ENCODE peak calls at places on chromosome 17, in five cellular contexts. One of them, this sample, is unnamed. For H3K4me1, the result is how much of the 10 kb centered on the place peaks cover.

GRCh38 chr17:28125530-28126382 is 83.3 kb downstream of the NLK start:
- DNase-seq in gastrocnemius medialis: no peak
- DNase-seq in K562: no peak
- DNase-seq in esophagus muscularis mucosa: no peak
- DNase-seq in A549: no peak
- DNase-seq in this sample: peak

GRCh38 chr17:32104158-32104557 is 38.1 kb upstream of the RHOT1 start:
- DNase-seq in esophagus muscularis mucosa: no peak
- DNase-seq in K562: no peak
- DNase-seq in A549: no peak
- DNase-seq in gastrocnemius medialis: no peak
- DNase-seq in this sample: no peak

GRCh38 chr17:7563115-7563869 is 1.6 kb downstream of the SENP3 start:
- DNase-seq in K562: no peak
- DNase-seq in esophagus muscularis mucosa: no peak
- DNase-seq in A549: no peak
- DNase-seq in gastrocnemius medialis: no peak
- DNase-seq in this sample: no peak

GRCh38 chr17:69733171-69734014 is 318.9 kb downstream of the MAP2K6 start:
- DNase-seq in esophagus muscularis mucosa: no peak
- DNase-seq in K562: no peak
- DNase-seq in gastrocnemius medialis: peak
- DNase-seq in A549: peak
- DNase-seq in this sample: no peak

GRCh38 chr17:28335959-28336871 is 654 bp downstream of the TNFAIP1 start:
- DNase-seq in A549: peak
- DNase-seq in esophagus muscularis mucosa: no peak
- DNase-seq in K562: peak
- DNase-seq in gastrocnemius medialis: no peak
- DNase-seq in this sample: peak

GRCh38 chr17:15883617-15884111 is 61.3 kb upstream of the ADORA2B start:
- DNase-seq in esophagus muscularis mucosa: no peak
- DNase-seq in K562: no peak
- DNase-seq in A549: peak
- DNase-seq in gastrocnemius medialis: no peak
- DNase-seq in this sample: no peak

GRCh38 chr17:82939213-82940030 is 99.6 kb upstream of the ZNF750 start:
- DNase-seq in K562: no peak
- DNase-seq in gastrocnemius medialis: no peak
- DNase-seq in esophagus muscularis mucosa: no peak
- DNase-seq in A549: no peak
- DNase-seq in this sample: no peak

GRCh38 chr17:51427259-51428255 is 167.2 kb downstream of the UTP18 start:
- DNase-seq in A549: no peak
- DNase-seq in esophagus muscularis mucosa: peak
- DNase-seq in gastrocnemius medialis: no peak
- DNase-seq in K562: no peak
- DNase-seq in this sample: peak

GRCh38 chr17:71327376-71328059 is 793.3 kb upstream of the SOX9 start:
- DNase-seq in gastrocnemius medialis: no peak
- DNase-seq in K562: no peak
- DNase-seq in esophagus muscularis mucosa: no peak
- DNase-seq in A549: no peak
- DNase-seq in this sample: no peak

GRCh38 chr17:2975469-2975958 is 87.9 kb downstream of the OR1D5 start:
- DNase-seq in A549: no peak
- DNase-seq in esophagus muscularis mucosa: peak
- DNase-seq in gastrocnemius medialis: no peak
- DNase-seq in K562: peak
- DNase-seq in this sample: peak

GRCh38 chr17:64174686-64175456 is 44.9 kb upstream of the ERN1 start:
- DNase-seq in K562: no peak
- DNase-seq in A549: no peak
- DNase-seq in gastrocnemius medialis: peak
- DNase-seq in esophagus muscularis mucosa: no peak
- DNase-seq in this sample: no peak

GRCh38 chr17:37286430-37286829 is 89.4 kb upstream of the C17orf78 start:
- DNase-seq in K562: peak
- DNase-seq in A549: no peak
- DNase-seq in esophagus muscularis mucosa: no peak
- DNase-seq in gastrocnemius medialis: no peak
- DNase-seq in this sample: no peak

GRCh38 chr17:63413128-63413527 is 33.0 kb downstream of the CYB561 start:
- DNase-seq in esophagus muscularis mucosa: no peak
- DNase-seq in A549: no peak
- DNase-seq in gastrocnemius medialis: no peak
- DNase-seq in K562: no peak
- DNase-seq in this sample: no peak

GRCh38 chr17:4007346-4008081 is 43.3 kb upstream of the ATP2A3 start:
- DNase-seq in gastrocnemius medialis: no peak
- DNase-seq in A549: no peak
- DNase-seq in esophagus muscularis mucosa: no peak
- DNase-seq in K562: peak
- DNase-seq in this sample: no peak

GRCh38 chr17:16407911-16408588 is 7.3 kb upstream of the TRPV2 start:
- DNase-seq in K562: peak
- DNase-seq in gastrocnemius medialis: no peak
- DNase-seq in A549: peak
- DNase-seq in esophagus muscularis mucosa: no peak
- DNase-seq in this sample: peak

GRCh38 chr17:48907713-48908046 is 527 bp upstream of the UBE2Z start:
- DNase-seq in A549: peak
- DNase-seq in K562: no peak
- DNase-seq in esophagus muscularis mucosa: no peak
- DNase-seq in gastrocnemius medialis: no peak
- DNase-seq in this sample: no peak

GRCh38 chr17:82424001-82424862 is 5.8 kb upstream of the OGFOD3 start:
- DNase-seq in K562: peak
- DNase-seq in esophagus muscularis mucosa: no peak
- DNase-seq in gastrocnemius medialis: no peak
- DNase-seq in A549: peak
- DNase-seq in this sample: no peak

GRCh38 chr17:56786989-56787482 is 46.7 kb downstream of the C17orf67 start:
- DNase-seq in gastrocnemius medialis: peak
- DNase-seq in K562: no peak
- DNase-seq in esophagus muscularis mucosa: no peak
- DNase-seq in A549: peak
- DNase-seq in this sample: no peak

GRCh38 chr17:58323420-58324408 is 4.9 kb downstream of the TSPOAP1 start:
- DNase-seq in A549: no peak
- DNase-seq in esophagus muscularis mucosa: no peak
- DNase-seq in gastrocnemius medialis: no peak
- DNase-seq in K562: no peak
- DNase-seq in this sample: no peak

GRCh38 chr17:8122391-8122922 is 1.4 kb downstream of the HES7 start:
- DNase-seq in A549: peak
- DNase-seq in K562: no peak
- DNase-seq in gastrocnemius medialis: no peak
- DNase-seq in esophagus muscularis mucosa: no peak
- DNase-seq in this sample: no peak

GRCh38 chr17:39683295-39683939 is 4.4 kb downstream of the PGAP3 start:
- DNase-seq in gastrocnemius medialis: no peak
- DNase-seq in A549: no peak
- DNase-seq in K562: peak
- DNase-seq in esophagus muscularis mucosa: no peak
- DNase-seq in this sample: no peak

GRCh38 chr17:45640141-45640850 is 143.8 kb upstream of the CRHR1 start:
- DNase-seq in A549: peak
- DNase-seq in gastrocnemius medialis: peak
- DNase-seq in K562: peak
- DNase-seq in esophagus muscularis mucosa: no peak
- DNase-seq in this sample: peak

DNA sequence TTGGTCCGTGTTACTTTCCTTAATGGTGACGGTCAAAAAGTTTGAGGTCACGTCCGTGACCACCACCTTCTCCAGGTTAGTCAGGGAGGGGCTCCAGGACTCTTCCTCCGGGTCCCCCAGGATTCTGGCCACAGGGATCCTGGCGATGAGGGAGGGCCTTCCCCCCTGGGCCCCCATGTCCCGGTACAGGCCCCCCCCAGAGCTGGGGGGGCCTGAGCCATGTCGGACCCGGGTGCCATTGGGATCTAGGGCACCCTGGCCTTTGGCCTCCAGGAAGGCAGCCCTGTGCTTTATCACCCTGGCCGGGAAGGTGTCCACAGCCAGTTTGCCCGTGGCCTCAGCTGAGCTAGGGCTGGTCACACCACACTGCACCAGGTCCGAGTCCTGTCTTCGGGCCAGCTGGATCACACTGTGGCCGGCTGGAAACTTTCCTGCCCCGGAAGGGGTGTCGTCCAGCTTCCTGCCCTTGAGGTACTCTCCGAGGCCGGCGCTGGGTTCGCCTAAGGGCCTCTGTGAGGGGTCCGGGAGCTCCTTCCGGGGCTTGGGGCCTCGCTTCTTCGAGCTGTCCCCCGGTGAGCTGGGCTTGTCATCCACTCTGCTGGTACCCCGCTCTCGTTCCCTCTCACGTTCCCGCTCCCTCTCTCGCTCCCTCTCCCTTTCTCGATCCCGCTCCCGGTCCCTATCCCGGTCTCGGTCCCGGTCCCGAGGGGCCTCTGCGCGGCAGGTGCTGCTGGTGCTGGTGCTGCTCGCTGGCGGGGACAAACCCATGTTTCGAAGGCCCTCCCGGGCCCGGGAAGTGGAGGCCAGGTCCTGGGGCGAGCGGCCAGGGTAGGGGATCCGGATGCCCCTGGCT is 2.0 kb downstream of the CBX8 start:
- DNase-seq in esophagus muscularis mucosa: no peak
- DNase-seq in K562: no peak
- DNase-seq in gastrocnemius medialis: no peak
- DNase-seq in A549: no peak
- DNase-seq in this sample: no peak
- H3K4me1 ChIP-seq in esophagus muscularis mucosa: half or more
- H3K4me1 ChIP-seq in K562: under half
- H3K4me1 ChIP-seq in gastrocnemius medialis: under half
- H3K4me1 ChIP-seq in A549: under half
- H3K4me1 ChIP-seq in this sample: under half

GRCh38 chr17:76469991-76470739 is 2.8 kb downstream of the AANAT start:
- DNase-seq in A549: no peak
- DNase-seq in K562: no peak
- DNase-seq in gastrocnemius medialis: no peak
- DNase-seq in esophagus muscularis mucosa: no peak
- DNase-seq in this sample: no peak
- TF ChIP-seq POLR2A in A549: no peak
- TF ChIP-seq POLR2A in K562: no peak
- TF ChIP-seq POLR2A in gastrocnemius medialis: no peak
- TF ChIP-seq POLR2A in esophagus muscularis mucosa: no peak
- TF ChIP-seq POLR2A in this sample: no peak

GRCh38 chr17:44121206-44121605 is 2.2 kb downstream of the HDAC5 start:
- DNase-seq in A549: no peak
- DNase-seq in esophagus muscularis mucosa: no peak
- DNase-seq in K562: no peak
- DNase-seq in gastrocnemius medialis: no peak
- DNase-seq in this sample: no peak
- H3K4me1 ChIP-seq in A549: under half
- H3K4me1 ChIP-seq in esophagus muscularis mucosa: half or more
- H3K4me1 ChIP-seq in K562: under half
- H3K4me1 ChIP-seq in gastrocnemius medialis: half or more
- H3K4me1 ChIP-seq in this sample: under half

DNA sequence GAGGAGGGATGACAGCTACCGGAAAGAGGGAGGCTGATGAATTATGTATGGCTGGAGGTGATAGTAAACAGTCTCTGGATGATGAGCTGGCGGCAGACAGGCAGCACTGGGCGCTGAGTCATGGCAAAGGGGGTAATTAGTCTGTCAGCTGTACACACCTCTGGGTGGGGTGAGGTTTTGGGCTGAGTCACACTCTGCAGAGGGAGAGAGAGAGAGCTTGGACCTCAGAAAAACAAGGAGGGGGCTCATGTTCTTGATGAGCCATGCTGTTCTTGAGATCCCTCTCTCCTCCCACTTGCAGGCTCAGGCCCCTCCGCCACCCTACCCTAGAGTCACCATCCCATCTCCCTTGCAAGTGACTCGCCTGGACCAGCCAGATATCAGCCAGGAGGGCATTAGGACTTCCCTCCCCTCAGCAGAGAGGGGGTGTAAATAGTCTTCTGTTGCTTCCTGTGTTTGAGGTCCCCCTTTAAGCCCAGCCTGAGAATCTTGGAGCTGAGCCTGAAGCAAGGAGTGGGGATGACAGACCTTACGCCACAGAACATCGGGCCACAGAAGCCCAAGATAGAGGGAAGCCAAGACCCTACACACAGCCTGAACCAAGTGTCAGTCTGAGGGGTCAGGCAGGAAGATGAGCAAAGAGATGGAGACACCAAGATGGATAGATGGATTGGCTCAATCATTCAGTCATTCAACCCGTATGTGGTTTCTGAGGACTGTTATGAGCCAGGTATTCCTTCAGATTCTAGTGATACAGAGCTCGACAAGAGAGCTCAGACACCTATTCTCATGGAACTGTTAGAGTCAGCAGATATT is 383.2 kb upstream of the CCL2 start:
- DNase-seq in esophagus muscularis mucosa: no peak
- DNase-seq in A549: peak
- DNase-seq in K562: peak
- DNase-seq in gastrocnemius medialis: no peak
- DNase-seq in this sample: no peak
- TF ChIP-seq POLR2A in esophagus muscularis mucosa: no peak
- TF ChIP-seq POLR2A in A549: no peak
- TF ChIP-seq POLR2A in K562: peak
- TF ChIP-seq POLR2A in gastrocnemius medialis: no peak
- TF ChIP-seq POLR2A in this sample: no peak

GRCh38 chr17:55478971-55479370 is 32.3 kb downstream of the SMIM36 start:
- DNase-seq in A549: no peak
- DNase-seq in gastrocnemius medialis: no peak
- DNase-seq in esophagus muscularis mucosa: no peak
- DNase-seq in K562: no peak
- DNase-seq in this sample: no peak
- H3K4me1 ChIP-seq in A549: under half
- H3K4me1 ChIP-seq in gastrocnemius medialis: under half
- H3K4me1 ChIP-seq in esophagus muscularis mucosa: under half
- H3K4me1 ChIP-seq in K562: under half
- H3K4me1 ChIP-seq in this sample: under half

GRCh38 chr17:74005790-74006189 is 197.7 kb upstream of the RPL38 start:
- DNase-seq in K562: no peak
- DNase-seq in gastrocnemius medialis: no peak
- DNase-seq in A549: no peak
- DNase-seq in esophagus muscularis mucosa: no peak
- DNase-seq in this sample: no peak
- TF ChIP-seq POLR2A in K562: no peak
- TF ChIP-seq POLR2A in gastrocnemius medialis: no peak
- TF ChIP-seq POLR2A in A549: no peak
- TF ChIP-seq POLR2A in esophagus muscularis mucosa: no peak
- TF ChIP-seq POLR2A in this sample: no peak

This sample was measured in body of pancreas.